ENCODE peak calls at places on chromosomes 2 and 18, in nine cellular contexts. One of them, this sample, is unnamed.

GRCh38 chr2:198073253-198073652 is 268.9 kb downstream of the PLCL1 start:
- DNase-seq in lower lobe of right lung: no peak
- DNase-seq in heart right ventricle: no peak
- DNase-seq in cardiac fibroblast: no peak
- DNase-seq in fibroblast of the aortic adventitia: no peak
- DNase-seq in AG09309: no peak
- DNase-seq in upper lobe of right lung: no peak
- DNase-seq in A549: no peak
- DNase-seq in esophagus muscularis mucosa: no peak
- DNase-seq in this sample: no peak

GRCh38 chr18:49743296-49743567 is 70.1 kb downstream of the ACAA2 start:
- DNase-seq in lower lobe of right lung: no peak
- DNase-seq in heart right ventricle: no peak
- DNase-seq in cardiac fibroblast: no peak
- DNase-seq in fibroblast of the aortic adventitia: peak; percentile 34
- DNase-seq in AG09309: no peak
- DNase-seq in upper lobe of right lung: peak; percentile 18
- DNase-seq in A549: no peak
- DNase-seq in esophagus muscularis mucosa: no peak
- DNase-seq in this sample: peak; percentile 21

GRCh38 chr18:63298393-63299015 is 21.1 kb downstream of the BCL2 start:
- DNase-seq in lower lobe of right lung: no peak
- DNase-seq in heart right ventricle: no peak
- DNase-seq in cardiac fibroblast: no peak
- DNase-seq in fibroblast of the aortic adventitia: peak; percentile 61
- DNase-seq in AG09309: no peak
- DNase-seq in upper lobe of right lung: no peak
- DNase-seq in A549: no peak
- DNase-seq in esophagus muscularis mucosa: no peak
- DNase-seq in this sample: no peak

GRCh38 chr18:56321470-56321869 is 316.9 kb downstream of the TXNL1 start:
- DNase-seq in lower lobe of right lung: no peak
- DNase-seq in heart right ventricle: peak; percentile 75
- DNase-seq in cardiac fibroblast: no peak
- DNase-seq in fibroblast of the aortic adventitia: no peak
- DNase-seq in AG09309: no peak
- DNase-seq in upper lobe of right lung: no peak
- DNase-seq in A549: no peak
- DNase-seq in esophagus muscularis mucosa: peak; percentile 83
- DNase-seq in this sample: no peak

GRCh38 chr2:15965564-15966019 is 25.2 kb downstream of the MYCN start:
- DNase-seq in lower lobe of right lung: no peak
- DNase-seq in heart right ventricle: no peak
- DNase-seq in cardiac fibroblast: no peak
- DNase-seq in fibroblast of the aortic adventitia: no peak
- DNase-seq in AG09309: no peak
- DNase-seq in upper lobe of right lung: no peak
- DNase-seq in A549: no peak
- DNase-seq in esophagus muscularis mucosa: no peak
- DNase-seq in this sample: no peak

GRCh38 chr2:25279091-25279651 is 62.6 kb downstream of the DNMT3A start:
- DNase-seq in lower lobe of right lung: peak; percentile 82
- DNase-seq in heart right ventricle: peak; percentile 64
- DNase-seq in cardiac fibroblast: no peak
- DNase-seq in fibroblast of the aortic adventitia: peak; percentile 61
- DNase-seq in AG09309: no peak
- DNase-seq in upper lobe of right lung: no peak
- DNase-seq in A549: no peak
- DNase-seq in esophagus muscularis mucosa: peak; percentile 96
- DNase-seq in this sample: peak; percentile 95

GRCh38 chr2:154307007-154307406 is 391.5 kb upstream of the KCNJ3 start:
- DNase-seq in lower lobe of right lung: no peak
- DNase-seq in heart right ventricle: no peak
- DNase-seq in cardiac fibroblast: no peak
- DNase-seq in fibroblast of the aortic adventitia: no peak
- DNase-seq in AG09309: no peak
- DNase-seq in upper lobe of right lung: no peak
- DNase-seq in A549: no peak
- DNase-seq in esophagus muscularis mucosa: no peak
- DNase-seq in this sample: no peak

GRCh38 chr2:182224669-182225068 is 202.2 kb downstream of the PDE1A start:
- DNase-seq in lower lobe of right lung: no peak
- DNase-seq in heart right ventricle: no peak
- DNase-seq in cardiac fibroblast: no peak
- DNase-seq in fibroblast of the aortic adventitia: no peak
- DNase-seq in AG09309: no peak
- DNase-seq in upper lobe of right lung: no peak
- DNase-seq in A549: no peak
- DNase-seq in esophagus muscularis mucosa: no peak
- DNase-seq in this sample: no peak

GRCh38 chr2:43424262-43425207 is 171.3 kb downstream of the THADA start:
- DNase-seq in lower lobe of right lung: no peak
- DNase-seq in heart right ventricle: no peak
- DNase-seq in cardiac fibroblast: no peak
- DNase-seq in fibroblast of the aortic adventitia: peak; percentile 43
- DNase-seq in AG09309: peak; percentile 25
- DNase-seq in upper lobe of right lung: no peak
- DNase-seq in A549: no peak
- DNase-seq in esophagus muscularis mucosa: no peak
- DNase-seq in this sample: no peak

GRCh38 chr2:236366406-236366805 is 102.2 kb upstream of the ASB18 start:
- DNase-seq in lower lobe of right lung: no peak
- DNase-seq in heart right ventricle: no peak
- DNase-seq in cardiac fibroblast: no peak
- DNase-seq in fibroblast of the aortic adventitia: no peak
- DNase-seq in AG09309: no peak
- DNase-seq in upper lobe of right lung: no peak
- DNase-seq in A549: no peak
- DNase-seq in esophagus muscularis mucosa: peak; percentile 90
- DNase-seq in this sample: no peak

GRCh38 chr18:79601234-79601633 is 78.4 kb upstream of the CTDP1 start:
- DNase-seq in lower lobe of right lung: no peak
- DNase-seq in heart right ventricle: no peak
- DNase-seq in cardiac fibroblast: no peak
- DNase-seq in fibroblast of the aortic adventitia: no peak
- DNase-seq in AG09309: no peak
- DNase-seq in upper lobe of right lung: no peak
- DNase-seq in A549: no peak
- DNase-seq in esophagus muscularis mucosa: no peak
- DNase-seq in this sample: no peak

GRCh38 chr2:182891611-182892010 is 25.2 kb upstream of the FRZB start:
- DNase-seq in lower lobe of right lung: no peak
- DNase-seq in heart right ventricle: no peak
- DNase-seq in cardiac fibroblast: no peak
- DNase-seq in fibroblast of the aortic adventitia: no peak
- DNase-seq in AG09309: no peak
- DNase-seq in upper lobe of right lung: no peak
- DNase-seq in A549: no peak
- DNase-seq in esophagus muscularis mucosa: no peak
- DNase-seq in this sample: peak; percentile 17

GRCh38 chr2:11533278-11534077 is at the start of gene GREB1:
- DNase-seq in lower lobe of right lung: no peak
- DNase-seq in heart right ventricle: no peak
- DNase-seq in cardiac fibroblast: peak; percentile 27
- DNase-seq in fibroblast of the aortic adventitia: peak; percentile 17
- DNase-seq in AG09309: peak; percentile 28
- DNase-seq in upper lobe of right lung: no peak
- DNase-seq in A549: no peak
- DNase-seq in esophagus muscularis mucosa: no peak
- DNase-seq in this sample: peak; percentile 75

GRCh38 chr2:236121546-236121945 is 46.6 kb downstream of the GBX2 start:
- DNase-seq in lower lobe of right lung: no peak
- DNase-seq in heart right ventricle: no peak
- DNase-seq in cardiac fibroblast: peak; percentile 22
- DNase-seq in fibroblast of the aortic adventitia: no peak
- DNase-seq in AG09309: no peak
- DNase-seq in upper lobe of right lung: no peak
- DNase-seq in A549: no peak
- DNase-seq in esophagus muscularis mucosa: no peak
- DNase-seq in this sample: peak; percentile 31

GRCh38 chr18:23970161-23971153 is 44.1 kb upstream of the TTC39C start:
- DNase-seq in lower lobe of right lung: no peak
- DNase-seq in heart right ventricle: no peak
- DNase-seq in cardiac fibroblast: no peak
- DNase-seq in fibroblast of the aortic adventitia: no peak
- DNase-seq in AG09309: no peak
- DNase-seq in upper lobe of right lung: no peak
- DNase-seq in A549: no peak
- DNase-seq in esophagus muscularis mucosa: no peak
- DNase-seq in this sample: no peak

GRCh38 chr18:76936877-76937276 is 114.5 kb downstream of the ZNF236 start:
- DNase-seq in lower lobe of right lung: no peak
- DNase-seq in heart right ventricle: no peak
- DNase-seq in cardiac fibroblast: no peak
- DNase-seq in fibroblast of the aortic adventitia: no peak
- DNase-seq in AG09309: no peak
- DNase-seq in upper lobe of right lung: no peak
- DNase-seq in A549: no peak
- DNase-seq in esophagus muscularis mucosa: no peak
- DNase-seq in this sample: no peak

GRCh38 chr2:175844169-175844568 is 157.9 kb downstream of the LNPK start:
- DNase-seq in lower lobe of right lung: no peak
- DNase-seq in heart right ventricle: no peak
- DNase-seq in cardiac fibroblast: peak; percentile 69
- DNase-seq in fibroblast of the aortic adventitia: peak; percentile 61
- DNase-seq in AG09309: no peak
- DNase-seq in upper lobe of right lung: no peak
- DNase-seq in A549: no peak
- DNase-seq in esophagus muscularis mucosa: no peak
- DNase-seq in this sample: peak; percentile 81

GRCh38 chr2:235098273-235098672 is 146.5 kb downstream of the SH3BP4 start:
- DNase-seq in lower lobe of right lung: no peak
- DNase-seq in heart right ventricle: no peak
- DNase-seq in cardiac fibroblast: no peak
- DNase-seq in fibroblast of the aortic adventitia: no peak
- DNase-seq in AG09309: no peak
- DNase-seq in upper lobe of right lung: no peak
- DNase-seq in A549: peak; percentile 60
- DNase-seq in esophagus muscularis mucosa: peak; percentile 68
- DNase-seq in this sample: peak; percentile 12

DNA sequence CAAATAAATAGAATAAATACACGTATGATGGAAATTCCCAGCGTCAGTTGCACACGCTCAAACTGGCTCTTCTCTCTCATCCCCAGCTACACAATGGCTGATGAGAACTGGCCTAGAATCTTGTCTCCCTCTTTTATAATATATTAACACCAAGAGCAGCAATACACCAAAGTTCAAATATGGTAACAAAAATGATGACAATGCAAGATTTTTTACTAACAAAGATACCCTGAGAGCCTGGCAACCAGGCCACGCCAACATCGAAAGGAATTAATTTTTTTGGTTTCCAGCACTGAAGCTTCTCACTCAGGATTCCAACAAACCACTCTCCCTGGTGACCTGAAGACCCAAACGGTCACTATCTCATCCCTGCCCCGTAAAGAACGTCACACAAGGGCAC is 302.7 kb upstream of the ID2 start:
- DNase-seq in lower lobe of right lung: no peak
- DNase-seq in heart right ventricle: no peak
- DNase-seq in cardiac fibroblast: no peak
- DNase-seq in fibroblast of the aortic adventitia: no peak
- DNase-seq in AG09309: no peak
- DNase-seq in upper lobe of right lung: no peak
- DNase-seq in A549: no peak
- DNase-seq in esophagus muscularis mucosa: no peak
- DNase-seq in this sample: no peak
- H3K4me3 ChIP-seq in lower lobe of right lung: no peak overlapping the region
- H3K4me3 ChIP-seq in heart right ventricle: no peak overlapping the region
- H3K4me3 ChIP-seq in cardiac fibroblast: no peak overlapping the region
- H3K4me3 ChIP-seq in fibroblast of the aortic adventitia: no peak overlapping the region
- H3K4me3 ChIP-seq in AG09309: no peak overlapping the region
- H3K4me3 ChIP-seq in upper lobe of right lung: no peak overlapping the region
- H3K4me3 ChIP-seq in A549: no peak overlapping the region
- H3K4me3 ChIP-seq in esophagus muscularis mucosa: no peak overlapping the region
- H3K4me3 ChIP-seq in this sample: no peak overlapping the region

GRCh38 chr2:20473128-20473527 is 26.3 kb downstream of the RHOB start:
- DNase-seq in lower lobe of right lung: no peak
- DNase-seq in heart right ventricle: no peak
- DNase-seq in cardiac fibroblast: no peak
- DNase-seq in fibroblast of the aortic adventitia: no peak
- DNase-seq in AG09309: no peak
- DNase-seq in upper lobe of right lung: peak; percentile 49
- DNase-seq in A549: no peak
- DNase-seq in esophagus muscularis mucosa: no peak
- DNase-seq in this sample: no peak

GRCh38 chr2:20476481-20476880 is 29.6 kb downstream of the RHOB start:
- DNase-seq in lower lobe of right lung: no peak
- DNase-seq in heart right ventricle: no peak
- DNase-seq in cardiac fibroblast: no peak
- DNase-seq in fibroblast of the aortic adventitia: no peak
- DNase-seq in AG09309: no peak
- DNase-seq in upper lobe of right lung: no peak
- DNase-seq in A549: no peak
- DNase-seq in esophagus muscularis mucosa: no peak
- DNase-seq in this sample: no peak

GRCh38 chr2:20476950-20477349 is 30.1 kb downstream of the RHOB start:
- DNase-seq in lower lobe of right lung: no peak
- DNase-seq in heart right ventricle: peak; percentile 42
- DNase-seq in cardiac fibroblast: no peak
- DNase-seq in fibroblast of the aortic adventitia: no peak
- DNase-seq in AG09309: no peak
- DNase-seq in upper lobe of right lung: peak; percentile 13
- DNase-seq in A549: no peak
- DNase-seq in esophagus muscularis mucosa: no peak
- DNase-seq in this sample: no peak

GRCh38 chr2:20474757-20475566 is 28.1 kb downstream of the RHOB start:
- DNase-seq in lower lobe of right lung: no peak
- DNase-seq in heart right ventricle: no peak
- DNase-seq in cardiac fibroblast: no peak
- DNase-seq in fibroblast of the aortic adventitia: no peak
- DNase-seq in AG09309: no peak
- DNase-seq in upper lobe of right lung: peak; percentile 30
- DNase-seq in A549: no peak
- DNase-seq in esophagus muscularis mucosa: no peak
- DNase-seq in this sample: no peak

GRCh38 chr2:20475567-20475952 is 28.7 kb downstream of the RHOB start:
- DNase-seq in lower lobe of right lung: no peak
- DNase-seq in heart right ventricle: no peak
- DNase-seq in cardiac fibroblast: no peak
- DNase-seq in fibroblast of the aortic adventitia: no peak
- DNase-seq in AG09309: no peak
- DNase-seq in upper lobe of right lung: peak; percentile 8
- DNase-seq in A549: no peak
- DNase-seq in esophagus muscularis mucosa: no peak
- DNase-seq in this sample: no peak
- TF ChIP-seq CTCF in lower lobe of right lung: no peak
- TF ChIP-seq CTCF in heart right ventricle: no peak
- TF ChIP-seq CTCF in cardiac fibroblast: no peak
- TF ChIP-seq CTCF in fibroblast of the aortic adventitia: no peak
- TF ChIP-seq CTCF in AG09309: no peak
- TF ChIP-seq CTCF in upper lobe of right lung: no peak
- TF ChIP-seq CTCF in A549: no peak
- TF ChIP-seq CTCF in esophagus muscularis mucosa: no peak
- TF ChIP-seq CTCF in this sample: no peak

GRCh38 chr18:52394602-52395001 is 54.6 kb downstream of the DCC start:
- DNase-seq in lower lobe of right lung: no peak
- DNase-seq in heart right ventricle: no peak
- DNase-seq in cardiac fibroblast: no peak
- DNase-seq in fibroblast of the aortic adventitia: no peak
- DNase-seq in AG09309: no peak
- DNase-seq in upper lobe of right lung: no peak
- DNase-seq in A549: no peak
- DNase-seq in esophagus muscularis mucosa: no peak
- DNase-seq in this sample: no peak
- H3K4me3 ChIP-seq in lower lobe of right lung: no peak overlapping the region
- H3K4me3 ChIP-seq in heart right ventricle: no peak overlapping the region
- H3K4me3 ChIP-seq in cardiac fibroblast: no peak overlapping the region
- H3K4me3 ChIP-seq in fibroblast of the aortic adventitia: no peak overlapping the region
- H3K4me3 ChIP-seq in AG09309: no peak overlapping the region
- H3K4me3 ChIP-seq in upper lobe of right lung: no peak overlapping the region
- H3K4me3 ChIP-seq in A549: no peak overlapping the region
- H3K4me3 ChIP-seq in esophagus muscularis mucosa: no peak overlapping the region
- H3K4me3 ChIP-seq in this sample: no peak overlapping the region

GRCh38 chr2:125471963-125472362 is 1184.0 kb upstream of the GYPC start:
- DNase-seq in lower lobe of right lung: no peak
- DNase-seq in heart right ventricle: no peak
- DNase-seq in cardiac fibroblast: peak; percentile 0
- DNase-seq in fibroblast of the aortic adventitia: peak; percentile 10
- DNase-seq in AG09309: no peak
- DNase-seq in upper lobe of right lung: no peak
- DNase-seq in A549: peak; percentile 47
- DNase-seq in esophagus muscularis mucosa: no peak
- DNase-seq in this sample: peak; percentile 25
- TF ChIP-seq CTCF in lower lobe of right lung: no peak
- TF ChIP-seq CTCF in heart right ventricle: no peak
- TF ChIP-seq CTCF in cardiac fibroblast: peak; percentile 34
- TF ChIP-seq CTCF in fibroblast of the aortic adventitia: peak; percentile 36
- TF ChIP-seq CTCF in AG09309: peak; percentile 54
- TF ChIP-seq CTCF in upper lobe of right lung: no peak
- TF ChIP-seq CTCF in A549: peak; percentile 21
- TF ChIP-seq CTCF in esophagus muscularis mucosa: no peak
- TF ChIP-seq CTCF in this sample: peak; percentile 30

This sample was measured in epithelial cell of esophagus.